ENCODE peak calls at places on chromosomes 7 and 10, in nine cellular contexts. One of them, this sample, is unnamed. For H3K27me3, the result is how much of the 10 kb centered on the place peaks cover.

GRCh38 chr10:18005781-18006456 is 54.2 kb downstream of the SLC39A12 start:
- DNase-seq in A673: peak
- DNase-seq in astrocyte: peak
- DNase-seq in heart right ventricle: peak
- DNase-seq in Panc1: no peak
- DNase-seq in Peyer's patch: no peak
- DNase-seq in body of pancreas: no peak
- DNase-seq in HCT116: no peak
- DNase-seq in foreskin keratinocyte: no peak
- DNase-seq in this sample: no peak

GRCh38 chr10:49312291-49312869 is 13.4 kb downstream of the C10orf71 start:
- DNase-seq in body of pancreas: no peak
- DNase-seq in heart right ventricle: no peak
- DNase-seq in foreskin keratinocyte: no peak
- DNase-seq in HCT116: no peak
- DNase-seq in Panc1: no peak
- DNase-seq in A673: no peak
- DNase-seq in astrocyte: no peak
- DNase-seq in Peyer's patch: no peak
- DNase-seq in this sample: no peak

GRCh38 chr7:73437699-73438416 is 4.3 kb downstream of the FZD9 start:
- DNase-seq in astrocyte: no peak
- DNase-seq in body of pancreas: no peak
- DNase-seq in A673: no peak
- DNase-seq in Panc1: no peak
- DNase-seq in foreskin keratinocyte: no peak
- DNase-seq in heart right ventricle: no peak
- DNase-seq in Peyer's patch: no peak
- DNase-seq in HCT116: no peak
- DNase-seq in this sample: no peak

GRCh38 chr7:46029111-46029704 is 108.1 kb upstream of the IGFBP3 start:
- DNase-seq in Panc1: no peak
- DNase-seq in Peyer's patch: no peak
- DNase-seq in A673: no peak
- DNase-seq in body of pancreas: no peak
- DNase-seq in astrocyte: no peak
- DNase-seq in heart right ventricle: no peak
- DNase-seq in foreskin keratinocyte: no peak
- DNase-seq in HCT116: no peak
- DNase-seq in this sample: no peak

GRCh38 chr10:110852255-110852896 is 19.4 kb upstream of the PDCD4 start:
- DNase-seq in body of pancreas: peak
- DNase-seq in Peyer's patch: peak
- DNase-seq in foreskin keratinocyte: peak
- DNase-seq in A673: no peak
- DNase-seq in Panc1: no peak
- DNase-seq in astrocyte: no peak
- DNase-seq in heart right ventricle: no peak
- DNase-seq in HCT116: peak
- DNase-seq in this sample: no peak

GRCh38 chr10:75202321-75203096 is 8.1 kb upstream of the VDAC2 start:
- DNase-seq in foreskin keratinocyte: no peak
- DNase-seq in A673: no peak
- DNase-seq in HCT116: no peak
- DNase-seq in heart right ventricle: peak
- DNase-seq in body of pancreas: no peak
- DNase-seq in Peyer's patch: no peak
- DNase-seq in Panc1: no peak
- DNase-seq in astrocyte: peak
- DNase-seq in this sample: no peak

GRCh38 chr7:81684513-81685262 is 85.2 kb downstream of the HGF start:
- DNase-seq in Panc1: peak
- DNase-seq in HCT116: peak
- DNase-seq in A673: peak
- DNase-seq in Peyer's patch: peak
- DNase-seq in astrocyte: peak
- DNase-seq in body of pancreas: peak
- DNase-seq in heart right ventricle: peak
- DNase-seq in foreskin keratinocyte: peak
- DNase-seq in this sample: no peak

GRCh38 chr10:61882621-61883375 is 18.7 kb upstream of the ARID5B start:
- DNase-seq in Peyer's patch: no peak
- DNase-seq in Panc1: no peak
- DNase-seq in A673: no peak
- DNase-seq in astrocyte: peak
- DNase-seq in foreskin keratinocyte: peak
- DNase-seq in body of pancreas: no peak
- DNase-seq in HCT116: no peak
- DNase-seq in heart right ventricle: no peak
- DNase-seq in this sample: no peak

GRCh38 chr10:73865459-73866442 is 8.6 kb downstream of the CAMK2G start:
- DNase-seq in HCT116: no peak
- DNase-seq in Peyer's patch: peak
- DNase-seq in Panc1: no peak
- DNase-seq in astrocyte: no peak
- DNase-seq in heart right ventricle: peak
- DNase-seq in A673: no peak
- DNase-seq in body of pancreas: no peak
- DNase-seq in foreskin keratinocyte: no peak
- DNase-seq in this sample: peak

GRCh38 chr10:127135844-127136577 is 60.4 kb downstream of the INSYN2A start:
- DNase-seq in heart right ventricle: no peak
- DNase-seq in A673: no peak
- DNase-seq in body of pancreas: no peak
- DNase-seq in HCT116: no peak
- DNase-seq in Peyer's patch: no peak
- DNase-seq in foreskin keratinocyte: no peak
- DNase-seq in Panc1: no peak
- DNase-seq in astrocyte: no peak
- DNase-seq in this sample: no peak

GRCh38 chr10:36173364-36173763 is 531.3 kb upstream of the FZD8 start:
- DNase-seq in A673: no peak
- DNase-seq in Panc1: no peak
- DNase-seq in astrocyte: peak
- DNase-seq in Peyer's patch: no peak
- DNase-seq in HCT116: no peak
- DNase-seq in foreskin keratinocyte: no peak
- DNase-seq in heart right ventricle: peak
- DNase-seq in body of pancreas: no peak
- DNase-seq in this sample: no peak

DNA sequence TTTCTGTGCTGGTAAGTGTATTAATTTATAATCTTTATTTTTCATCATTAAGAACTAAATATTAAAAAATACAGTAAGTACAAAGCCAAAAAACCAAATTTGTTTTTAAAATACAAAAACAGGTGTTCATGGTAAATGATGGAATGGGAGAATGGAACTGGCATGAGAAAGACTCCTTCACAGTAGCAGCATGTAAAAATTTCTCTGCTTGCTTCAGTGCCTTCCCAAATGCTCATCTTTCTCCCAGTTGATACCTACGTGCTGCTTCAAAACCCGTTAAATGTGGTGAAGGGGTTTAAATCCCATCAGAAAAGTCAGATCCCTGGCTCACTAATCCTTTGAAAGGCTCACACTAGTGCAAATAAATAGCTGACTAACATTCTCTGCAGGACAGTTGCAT is 4.2 kb downstream of the RNF133 start:
- DNase-seq in Peyer's patch: no peak
- DNase-seq in Panc1: no peak
- DNase-seq in A673: no peak
- DNase-seq in foreskin keratinocyte: no peak
- DNase-seq in body of pancreas: no peak
- DNase-seq in astrocyte: no peak
- DNase-seq in heart right ventricle: no peak
- DNase-seq in HCT116: no peak
- DNase-seq in this sample: no peak
- H3K27ac ChIP-seq in Peyer's patch: no peak
- H3K27ac ChIP-seq in Panc1: no peak
- H3K27ac ChIP-seq in A673: no peak
- H3K27ac ChIP-seq in foreskin keratinocyte: no peak
- H3K27ac ChIP-seq in body of pancreas: no peak
- H3K27ac ChIP-seq in astrocyte: no peak
- H3K27ac ChIP-seq in heart right ventricle: no peak
- H3K27ac ChIP-seq in HCT116: no peak
- H3K27ac ChIP-seq in this sample: no peak

GRCh38 chr7:158327571-158328180 is 259.9 kb downstream of the PTPRN2 start:
- DNase-seq in foreskin keratinocyte: no peak
- DNase-seq in HCT116: no peak
- DNase-seq in body of pancreas: no peak
- DNase-seq in Panc1: no peak
- DNase-seq in astrocyte: no peak
- DNase-seq in Peyer's patch: no peak
- DNase-seq in heart right ventricle: no peak
- DNase-seq in A673: no peak
- DNase-seq in this sample: no peak
- TF ChIP-seq CTCF in foreskin keratinocyte: no peak
- TF ChIP-seq CTCF in HCT116: no peak
- TF ChIP-seq CTCF in body of pancreas: no peak
- TF ChIP-seq CTCF in Panc1: no peak
- TF ChIP-seq CTCF in astrocyte: no peak
- TF ChIP-seq CTCF in Peyer's patch: no peak
- TF ChIP-seq CTCF in heart right ventricle: no peak
- TF ChIP-seq CTCF in A673: no peak
- TF ChIP-seq CTCF in this sample: no peak

DNA sequence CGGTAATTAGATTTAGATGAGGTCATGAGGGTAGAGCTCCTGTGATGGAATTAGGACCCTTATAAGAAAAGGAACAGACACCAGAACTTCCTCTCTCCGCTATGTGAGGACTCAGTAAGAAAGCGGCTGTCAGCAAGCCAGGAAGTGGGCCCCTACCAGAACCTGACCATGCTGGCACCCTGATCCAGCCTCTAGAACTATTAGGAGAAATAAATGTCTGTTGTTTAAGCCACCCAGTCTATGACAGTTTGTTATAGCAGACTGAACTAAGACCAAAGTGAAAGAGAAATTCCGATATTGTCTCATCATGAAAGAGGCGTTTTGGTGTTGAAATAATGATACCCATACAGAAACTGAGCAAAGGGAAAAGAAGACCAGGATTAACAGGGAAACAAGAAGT is 9.2 kb downstream of the CLEC2L start:
- DNase-seq in Panc1: no peak
- DNase-seq in A673: no peak
- DNase-seq in foreskin keratinocyte: no peak
- DNase-seq in HCT116: no peak
- DNase-seq in Peyer's patch: no peak
- DNase-seq in body of pancreas: no peak
- DNase-seq in heart right ventricle: no peak
- DNase-seq in astrocyte: no peak
- DNase-seq in this sample: no peak
- H3K27me3 ChIP-seq in Panc1: under half
- H3K27me3 ChIP-seq in A673: under half
- H3K27me3 ChIP-seq in foreskin keratinocyte: under half
- H3K27me3 ChIP-seq in HCT116: under half
- H3K27me3 ChIP-seq in Peyer's patch: under half
- H3K27me3 ChIP-seq in body of pancreas: under half
- H3K27me3 ChIP-seq in heart right ventricle: under half
- H3K27me3 ChIP-seq in astrocyte: under half
- H3K27me3 ChIP-seq in this sample: under half

GRCh38 chr10:19826712-19827111 is 10.5 kb downstream of the PLXDC2 start:
- DNase-seq in heart right ventricle: no peak
- DNase-seq in astrocyte: no peak
- DNase-seq in A673: peak
- DNase-seq in Panc1: no peak
- DNase-seq in HCT116: no peak
- DNase-seq in body of pancreas: no peak
- DNase-seq in foreskin keratinocyte: no peak
- DNase-seq in Peyer's patch: no peak
- DNase-seq in this sample: no peak
- H3K27ac ChIP-seq in heart right ventricle: peak
- H3K27ac ChIP-seq in astrocyte: no peak
- H3K27ac ChIP-seq in A673: no peak
- H3K27ac ChIP-seq in Panc1: no peak
- H3K27ac ChIP-seq in HCT116: no peak
- H3K27ac ChIP-seq in body of pancreas: no peak
- H3K27ac ChIP-seq in foreskin keratinocyte: no peak
- H3K27ac ChIP-seq in Peyer's patch: peak
- H3K27ac ChIP-seq in this sample: no peak

DNA sequence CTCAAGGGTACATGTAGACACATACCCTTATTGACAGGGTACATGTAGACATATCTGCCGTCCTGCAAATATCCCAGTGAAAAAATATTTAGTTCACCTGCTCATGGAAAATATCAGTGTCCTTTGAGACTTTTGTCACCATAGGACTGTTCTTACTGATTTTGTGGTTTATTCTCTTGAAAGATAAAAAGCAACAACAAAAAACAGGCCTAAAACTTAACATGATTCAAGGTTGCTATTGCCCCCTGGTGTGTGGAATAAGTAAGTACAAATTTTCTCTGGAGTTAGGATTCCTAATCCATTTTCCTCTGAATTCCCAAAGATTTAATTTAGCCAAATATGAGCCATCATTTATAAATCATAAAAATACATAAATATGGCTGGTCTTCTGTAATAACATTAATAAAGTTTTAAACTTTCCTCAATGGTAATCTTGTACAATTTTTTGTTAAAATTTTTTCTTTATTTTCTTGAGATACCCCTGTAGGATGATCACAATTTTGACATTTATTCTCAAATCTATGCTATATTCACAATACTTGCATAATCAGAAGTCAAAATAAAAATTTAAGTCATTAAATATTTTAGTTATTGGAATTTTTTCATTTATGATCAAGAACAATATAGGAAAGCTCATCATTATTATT is 741.4 kb upstream of the POT1 start:
- DNase-seq in heart right ventricle: no peak
- DNase-seq in HCT116: peak
- DNase-seq in body of pancreas: no peak
- DNase-seq in foreskin keratinocyte: no peak
- DNase-seq in Panc1: peak
- DNase-seq in astrocyte: peak
- DNase-seq in A673: peak
- DNase-seq in Peyer's patch: no peak
- DNase-seq in this sample: no peak
- TF ChIP-seq CTCF in heart right ventricle: peak
- TF ChIP-seq CTCF in HCT116: peak
- TF ChIP-seq CTCF in body of pancreas: peak
- TF ChIP-seq CTCF in foreskin keratinocyte: peak
- TF ChIP-seq CTCF in Panc1: peak
- TF ChIP-seq CTCF in astrocyte: peak
- TF ChIP-seq CTCF in A673: peak
- TF ChIP-seq CTCF in Peyer's patch: no peak
- TF ChIP-seq CTCF in this sample: no peak

GRCh38 chr7:1295776-1296726 is 63.4 kb downstream of the UNCX start:
- DNase-seq in foreskin keratinocyte: no peak
- DNase-seq in Panc1: no peak
- DNase-seq in heart right ventricle: no peak
- DNase-seq in HCT116: no peak
- DNase-seq in A673: no peak
- DNase-seq in body of pancreas: no peak
- DNase-seq in astrocyte: no peak
- DNase-seq in Peyer's patch: no peak
- DNase-seq in this sample: no peak
- H3K27me3 ChIP-seq in foreskin keratinocyte: under half
- H3K27me3 ChIP-seq in Panc1: under half
- H3K27me3 ChIP-seq in heart right ventricle: half or more
- H3K27me3 ChIP-seq in HCT116: under half
- H3K27me3 ChIP-seq in A673: under half
- H3K27me3 ChIP-seq in body of pancreas: under half
- H3K27me3 ChIP-seq in astrocyte: under half
- H3K27me3 ChIP-seq in Peyer's patch: under half
- H3K27me3 ChIP-seq in this sample: under half

This sample was measured in CD4-positive, alpha-beta T cell.